ENCODE peak calls at places on chromosomes 6 and 20, in six cellular contexts. U is stomach, X is upper lobe of left lung, V is GM23338, H is H1, I is HCT116. B is an unnamed sample.

GRCh38 chr6:113396644-113397201 is 460.4 kb upstream of the MARCKS start:
- DNase-seq in V (no peak), I (no peak), H (no peak), X (no peak), U (peak), B (no peak)

GRCh38 chr20:49759266-49759950 is 45.7 kb upstream of the B4GALT5 start:
- DNase-seq in U (no peak), H (no peak), V (peak), X (no peak), I (no peak), B (no peak)

GRCh38 chr6:4637691-4638433 is 138.3 kb upstream of the CDYL start:
- DNase-seq in I (peak), X (no peak), H (no peak), U (no peak), V (no peak), B (no peak)

GRCh38 chr20:32672982-32673727 is 586 bp downstream of the C20orf203 start:
- DNase-seq in I (no peak), X (peak), H (no peak), V (peak), U (no peak), B (no peak)

GRCh38 chr20:12414446-12415274 is 497.0 kb downstream of the BTBD3 start:
- DNase-seq in X (no peak), H (no peak), U (no peak), V (no peak), I (no peak), B (no peak)

GRCh38 chr6:133837801-133838349 is 51.0 kb upstream of the TCF21 start:
- DNase-seq in I (peak), U (peak), X (peak), V (peak), H (peak), B (no peak)

GRCh38 chr6:110325197-110325596 is 33.0 kb downstream of the METTL24 start:
- DNase-seq in I (no peak), H (no peak), U (no peak), V (no peak), X (no peak), B (no peak)

GRCh38 chr6:36616888-36617521 is 22.8 kb downstream of the SRSF3 start:
- DNase-seq in V (no peak), U (peak), X (peak), H (no peak), I (peak), B (no peak)

GRCh38 chr6:28606424-28607391 is 81.0 kb downstream of the GPX5 start:
- DNase-seq in X (no peak), H (no peak), I (peak), U (no peak), V (peak), B (peak)

GRCh38 chr6:48834706-48835105 is 628.3 kb downstream of the MMUT start:
- DNase-seq in V (no peak), X (no peak), I (no peak), U (no peak), H (no peak), B (no peak)

GRCh38 chr6:45830441-45831139 is 185.1 kb downstream of the CLIC5 start:
- DNase-seq in I (no peak), U (no peak), V (no peak), X (no peak), H (no peak), B (no peak)

GRCh38 chr6:119037941-119038623 is 40.4 kb downstream of the FAM184A start:
- DNase-seq in V (peak), I (no peak), U (no peak), X (no peak), H (no peak), B (no peak)

GRCh38 chr6:119036076-119036475 is 42.4 kb downstream of the FAM184A start:
- DNase-seq in V (no peak), I (no peak), X (no peak), U (no peak), H (no peak), B (no peak)

GRCh38 chr6:119037264-119037663 is 41.2 kb downstream of the FAM184A start:
- DNase-seq in I (no peak), H (no peak), V (no peak), X (no peak), U (no peak), B (no peak)

GRCh38 chr6:119034827-119035458 is 43.5 kb downstream of the FAM184A start:
- DNase-seq in V (peak), I (no peak), X (no peak), U (no peak), H (no peak), B (no peak)

DNA sequence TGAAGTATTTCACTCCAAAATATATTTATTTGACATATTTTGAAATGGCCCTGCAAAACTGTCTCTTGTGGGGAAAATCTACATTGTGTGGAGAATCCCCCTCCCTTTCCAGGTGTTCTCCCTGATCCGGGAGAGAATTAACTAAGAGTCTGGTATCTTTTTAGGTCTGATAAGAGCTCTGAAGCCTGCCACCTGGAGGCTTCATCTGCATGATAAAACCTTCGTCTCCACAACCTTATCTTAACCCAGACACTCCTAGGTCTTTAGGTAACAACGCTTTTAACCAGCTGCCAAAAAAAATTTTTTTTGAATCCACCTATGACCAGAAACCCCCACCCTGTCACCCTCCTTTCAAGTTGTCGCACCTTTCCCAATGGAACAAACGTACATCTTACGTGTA is 43.0 kb downstream of the FAM184A start:
- DNase-seq in H (no peak), X (no peak), U (no peak), V (peak), I (no peak), B (no peak)
- TF ChIP-seq POLR2AphosphoS5 in H (no peak), X (no peak), U (no peak), V (no peak), I (no peak), B (no peak)

GRCh38 chr6:30829639-30830250 is 54.6 kb upstream of the DDR1 start:
- DNase-seq in H (no peak), X (no peak), V (peak), U (no peak), I (no peak), B (no peak)

GRCh38 chr6:30828027-30828962 is 56.0 kb upstream of the DDR1 start:
- DNase-seq in I (no peak), U (peak), X (peak), V (peak), H (no peak), B (peak)

GRCh38 chr6:30829016-30829415 is 55.3 kb upstream of the DDR1 start:
- DNase-seq in V (no peak), U (no peak), I (no peak), X (no peak), H (no peak), B (no peak)

GRCh38 chr6:30824698-30825097 is 59.6 kb upstream of the DDR1 start:
- DNase-seq in I (no peak), X (no peak), U (no peak), H (no peak), V (no peak), B (no peak)

GRCh38 chr6:30826961-30827342 is 57.4 kb upstream of the DDR1 start:
- DNase-seq in U (peak), I (no peak), X (peak), V (no peak), H (no peak), B (no peak)
- TF ChIP-seq POLR2AphosphoS5 in U (peak), I (no peak), X (no peak), V (no peak), H (no peak), B (no peak)

DNA sequence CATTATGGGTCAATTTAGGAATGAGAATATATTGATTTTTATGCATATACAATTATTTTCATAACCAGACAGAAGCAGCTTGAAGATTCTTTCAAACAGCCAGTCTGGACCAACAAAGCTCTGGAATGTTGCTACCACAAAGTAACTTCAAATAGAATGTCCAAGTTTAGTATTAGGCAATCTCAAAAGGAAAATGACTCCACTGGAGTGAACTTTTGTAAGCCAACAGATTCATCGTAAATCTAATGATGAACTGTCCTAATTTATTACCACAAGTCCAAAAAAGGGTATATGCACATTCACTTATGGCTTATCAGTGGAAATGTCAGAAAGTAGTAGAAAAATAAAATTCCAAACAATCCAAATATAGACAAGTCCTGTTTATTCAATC is 3.6 kb downstream of the PLN start:
- DNase-seq in H (no peak), V (no peak), U (no peak), X (no peak), I (no peak), B (no peak)
- TF ChIP-seq POLR2AphosphoS5 in H (no peak), V (no peak), U (no peak), X (no peak), I (no peak), B (no peak)

DNA sequence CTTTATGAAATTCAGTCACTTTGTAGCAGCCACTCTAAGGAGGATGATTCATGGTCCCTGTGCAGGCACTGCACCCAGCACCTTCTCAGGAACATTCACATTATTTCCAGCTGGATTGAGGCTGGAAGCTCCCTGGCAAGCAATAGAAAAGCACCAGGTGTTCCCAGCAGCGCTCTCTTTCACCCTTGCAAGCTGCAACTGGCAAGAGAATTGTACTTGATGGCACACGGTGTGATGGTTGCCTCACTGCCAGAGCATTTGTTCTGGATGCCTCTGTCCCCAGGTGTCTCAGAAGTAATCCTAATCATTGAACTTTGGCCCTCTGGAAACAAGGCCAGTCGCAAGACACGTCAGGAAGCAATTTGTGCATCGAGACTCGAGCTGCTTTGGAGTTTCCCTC is 24.9 kb upstream of the PHACTR2 start:
- DNase-seq in U (no peak), X (no peak), V (no peak), I (no peak), H (no peak), B (no peak)
- TF ChIP-seq POLR2AphosphoS5 in U (no peak), X (no peak), V (no peak), I (no peak), H (no peak), B (no peak)